ENCODE peak calls at places on chromosomes 12 and 14, in six cellular contexts. U, S, V, T, F and A are unnamed samples.

GRCh38 chr14:65332141-65332871 is 80.2 kb upstream of the FUT8 start:
- DNase-seq in U (no peak), F (no peak), V (no peak), T (no peak), S (peak), A (no peak)

GRCh38 chr14:36940476-36940875 is 231.9 kb downstream of the SLC25A21 start:
- DNase-seq in F (no peak), T (no peak), S (no peak), V (no peak), U (no peak), A (no peak)

GRCh38 chr12:115771065-115771464 is 506.4 kb downstream of the MED13L start:
- DNase-seq in V (no peak), S (no peak), F (no peak), T (no peak), U (peak), A (no peak)

GRCh38 chr14:24339284-24340151 is at the start of gene RIPK3:
- DNase-seq in V (peak), F (peak), U (peak), S (no peak), T (peak), A (no peak)

GRCh38 chr12:73112035-73112816 is 840.1 kb downstream of the TRHDE start:
- DNase-seq in V (no peak), U (no peak), S (no peak), T (no peak), F (no peak), A (no peak)

GRCh38 chr14:58272589-58273372 is 25.6 kb upstream of the ARID4A start:
- DNase-seq in U (no peak), T (no peak), S (no peak), F (peak), V (peak), A (no peak)

GRCh38 chr12:6041891-6042290 is 82.6 kb downstream of the VWF start:
- DNase-seq in T (no peak), S (no peak), F (no peak), U (no peak), V (no peak), A (no peak)

GRCh38 chr14:100529561-100530031 is 57.6 kb downstream of the BEGAIN start:
- DNase-seq in F (no peak), S (no peak), T (no peak), U (peak), V (peak), A (peak)

GRCh38 chr14:60356921-60357550 is 108.0 kb downstream of the PPM1A start:
- DNase-seq in T (no peak), F (peak), V (no peak), S (no peak), U (no peak), A (no peak)

GRCh38 chr12:94038605-94039004 is 109.8 kb upstream of the PLXNC1 start:
- DNase-seq in S (no peak), U (no peak), V (no peak), F (no peak), T (no peak), A (no peak)

GRCh38 chr12:10641735-10642500 is 28.5 kb upstream of the MAGOHB start:
- DNase-seq in U (no peak), F (no peak), T (peak), V (no peak), S (no peak), A (no peak)

GRCh38 chr12:33596061-33596460 is 156.4 kb upstream of the SYT10 start:
- DNase-seq in U (no peak), V (no peak), F (no peak), S (no peak), T (no peak), A (no peak)

GRCh38 chr14:91063119-91063518 is 2.7 kb upstream of the RPS6KA5 start:
- DNase-seq in S (no peak), F (no peak), V (no peak), T (no peak), U (no peak), A (no peak)

GRCh38 chr14:99774526-99775307 is 18.5 kb upstream of the EML1 start:
- DNase-seq in V (no peak), U (no peak), S (no peak), F (peak), T (peak), A (peak)

GRCh38 chr12:46152456-46152855 is 116.4 kb downstream of the SLC38A1 start:
- DNase-seq in S (no peak), T (no peak), V (no peak), F (no peak), U (no peak), A (no peak)
- H3K27ac ChIP-seq in S (no peak), T (no peak), V (no peak), F (no peak), U (no peak), A (no peak)

GRCh38 chr12:15837141-15837781 is 44.9 kb upstream of the STRAP start:
- DNase-seq in U (no peak), V (no peak), T (no peak), S (no peak), F (no peak), A (no peak)
- H3K4me3 ChIP-seq in U (no peak), V (no peak), T (no peak), S (no peak), F (no peak), A (no peak)

DNA sequence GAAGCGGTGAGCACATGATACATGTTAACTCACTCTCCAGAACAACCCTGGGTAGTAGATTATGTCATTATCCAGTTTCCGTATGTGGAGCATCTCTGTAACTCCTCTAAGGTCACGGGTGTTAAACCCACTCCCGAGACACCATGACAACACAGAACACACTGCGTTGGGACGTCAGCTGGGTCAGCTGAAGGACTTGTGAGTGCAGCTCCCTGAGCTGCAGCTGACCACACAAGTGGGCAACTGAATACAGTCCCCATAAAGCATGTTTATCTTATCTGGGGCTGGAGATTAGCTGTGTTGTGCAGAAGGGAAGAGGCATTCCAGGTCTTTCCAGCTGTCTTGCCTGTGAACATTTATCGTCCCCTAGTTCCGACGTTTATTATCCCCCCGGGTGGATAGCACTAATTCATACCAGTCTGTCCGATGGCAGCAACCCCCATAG is 211.5 kb downstream of the CHST11 start:
- DNase-seq in V (no peak), U (no peak), T (peak), F (no peak), S (no peak), A (peak)
- H3K27ac ChIP-seq in V (peak), U (peak), T (peak), F (no peak), S (peak), A (no peak)

DNA sequence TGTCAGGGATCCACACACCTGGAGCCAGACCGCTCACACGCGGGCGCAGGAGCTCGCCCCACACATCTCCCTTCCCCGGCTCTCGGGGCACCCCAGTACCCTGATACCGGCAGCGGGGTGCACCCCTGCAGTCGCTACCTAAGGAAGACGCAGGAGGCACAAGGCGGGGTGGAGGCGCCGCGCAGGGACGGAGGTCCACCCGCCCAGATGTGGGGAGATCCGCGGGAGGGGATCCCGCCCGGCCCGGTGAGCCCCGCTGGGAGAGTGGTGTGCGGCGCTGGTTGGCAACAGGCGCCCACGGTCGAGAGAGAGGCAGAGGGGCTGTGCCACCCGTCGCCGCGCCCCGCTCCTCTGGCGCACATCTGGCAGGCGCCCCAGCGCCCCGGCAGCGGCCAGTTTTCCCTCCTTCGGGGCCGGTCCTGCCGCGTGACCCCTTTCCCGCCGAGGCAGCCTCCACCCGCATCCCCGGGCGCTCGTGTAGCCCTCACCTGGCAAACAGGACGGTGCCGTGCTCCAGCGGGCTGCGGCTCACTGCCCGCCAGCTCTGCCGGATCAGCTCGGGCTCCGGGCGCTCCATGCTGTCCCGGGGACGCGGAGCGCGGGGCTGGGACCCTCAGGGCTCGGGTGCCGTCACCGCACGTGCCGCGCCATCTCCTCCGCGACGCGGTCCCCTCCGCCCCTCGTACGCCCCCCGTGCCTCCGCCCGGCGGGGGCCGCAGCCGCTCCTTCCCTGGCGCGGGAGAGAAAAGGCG is 469 bp downstream of the NGB start:
- DNase-seq in F (no peak), V (no peak), S (no peak), T (no peak), U (no peak), A (no peak)
- H3K4me3 ChIP-seq in F (no peak), V (no peak), S (no peak), T (no peak), U (no peak), A (no peak)